ENCODE peak calls at places on chromosomes 16 and 17, in ten cellular contexts. P is stomach, B is sigmoid colon, Y is transverse colon, G is A549, X is tibial nerve, Z is uterus, L is spleen, T is body of pancreas, Q is Peyer's patch. D is an unnamed sample.

GRCh38 chr16:27245276-27246231 is 23.0 kb downstream of the NSMCE1 start:
- DNase-seq in Z (peak; percentile 81), X (no peak), Y (no peak), B (peak; percentile 89), G (peak; percentile 65), L (no peak), P (no peak), Q (no peak), T (no peak), D (no peak)

GRCh38 chr17:45364531-45365390 is 47.9 kb upstream of the MAP3K14 start:
- DNase-seq in X (peak; percentile 9), P (no peak), Y (no peak), G (no peak), L (peak; percentile 60), Q (no peak), B (peak; percentile 56), T (no peak), Z (no peak), D (no peak)

GRCh38 chr17:2068589-2069051 is 13.7 kb downstream of the HIC1 start:
- DNase-seq in P (no peak), Q (peak; percentile 56), G (no peak), L (peak; percentile 82), B (no peak), T (no peak), Z (no peak), X (no peak), Y (no peak), D (no peak)

GRCh38 chr16:61243954-61244353 is 792.3 kb downstream of the CDH8 start:
- DNase-seq in T (no peak), X (no peak), Z (no peak), G (no peak), P (no peak), Y (no peak), Q (no peak), L (no peak), B (no peak), D (no peak)

GRCh38 chr17:44115585-44116415 is 7.6 kb downstream of the HDAC5 start:
- DNase-seq in T (no peak), Z (peak; percentile 63), Y (no peak), Q (no peak), X (no peak), G (peak; percentile 81), L (no peak), B (no peak), P (no peak), D (peak; percentile 48)

GRCh38 chr17:522912-523311 is 170.3 kb upstream of the RPH3AL start:
- DNase-seq in X (no peak), L (no peak), Y (no peak), Z (no peak), Q (no peak), T (no peak), G (no peak), P (no peak), B (no peak), D (no peak)

GRCh38 chr16:29906520-29907244 is 6.4 kb downstream of the ASPHD1 start:
- DNase-seq in Y (no peak), P (no peak), L (peak; percentile 38), B (no peak), Z (no peak), T (no peak), G (no peak), X (no peak), Q (no peak), D (no peak)

GRCh38 chr16:70746708-70747424 is 54.1 kb downstream of the VAC14 start:
- DNase-seq in P (peak; percentile 85), B (peak; percentile 92), G (peak; percentile 91), X (no peak), L (no peak), T (peak; percentile 89), Q (peak; percentile 81), Y (peak; percentile 82), Z (peak; percentile 76), D (peak; percentile 74)

DNA sequence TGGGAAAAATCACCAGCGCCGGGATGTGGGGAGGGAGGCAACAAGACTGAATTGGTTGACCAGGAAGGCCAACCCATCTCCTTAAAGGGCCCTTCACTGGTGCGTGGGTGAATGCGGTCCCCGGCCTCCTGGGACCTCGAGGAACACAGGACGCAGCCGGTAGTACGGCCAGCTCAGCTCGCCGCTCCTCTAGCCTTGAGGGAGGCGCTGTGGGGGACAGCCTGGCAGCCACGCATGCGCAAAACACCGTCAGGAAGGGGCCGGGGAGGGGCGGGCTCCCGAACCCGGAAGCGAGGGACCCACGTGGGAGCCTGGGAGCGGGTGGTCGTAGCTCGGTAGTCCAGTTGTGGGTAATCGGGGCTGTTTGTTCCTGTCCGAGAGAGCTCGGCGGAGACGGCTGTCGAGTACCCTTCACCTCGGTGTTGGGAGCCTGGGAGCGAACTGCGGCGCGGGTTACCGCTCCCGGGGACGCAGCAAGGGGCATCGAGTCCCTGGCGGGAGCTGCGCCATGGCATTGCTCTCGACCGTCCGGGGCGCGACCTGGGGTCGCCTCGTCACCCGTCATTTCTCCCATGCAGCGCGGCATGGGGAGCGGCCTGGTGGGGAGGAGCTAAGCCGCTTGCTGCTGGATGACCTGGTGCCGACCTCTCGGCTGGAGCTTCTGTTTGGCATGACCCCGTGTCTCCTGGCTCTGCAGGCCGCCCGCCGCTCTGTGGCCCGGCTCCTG is at the start of gene MRM1:
- DNase-seq in T (peak; percentile 96), Z (peak; percentile 92), Q (peak; percentile 94), L (peak; percentile 97), B (peak; percentile 96), G (peak; percentile 89), X (peak; percentile 79), P (peak; percentile 94), Y (peak; percentile 95), D (peak; percentile 92)
- TF ChIP-seq POLR2A in T (peak; percentile 86), Z (peak; percentile 50), Q (peak; percentile 48), L (peak; percentile 49), B (peak; percentile 73), G (peak; percentile 97), X (peak; percentile 58), P (no peak), Y (peak; percentile 77), D (peak; percentile 40)

GRCh38 chr17:17143501-17143900 is 62.6 kb downstream of the PLD6 start:
- DNase-seq in Q (no peak), B (no peak), T (no peak), X (no peak), P (no peak), L (no peak), G (no peak), Z (no peak), Y (no peak), D (no peak)

GRCh38 chr17:17142556-17142955 is 63.6 kb downstream of the PLD6 start:
- DNase-seq in Q (no peak), Z (no peak), G (no peak), B (no peak), P (no peak), L (no peak), T (no peak), Y (no peak), X (no peak), D (no peak)

GRCh38 chr17:17144916-17145665 is 61.0 kb downstream of the PLD6 start:
- DNase-seq in L (no peak), T (no peak), Z (no peak), Q (no peak), X (no peak), Y (no peak), B (no peak), G (no peak), P (no peak), D (no peak)

GRCh38 chr17:17141860-17142552 is 64.1 kb downstream of the PLD6 start:
- DNase-seq in L (no peak), P (no peak), G (peak; percentile 85), Z (peak; percentile 37), X (no peak), Q (no peak), T (no peak), Y (no peak), B (peak; percentile 78), D (no peak)

GRCh38 chr17:17144061-17144460 is 62.1 kb downstream of the PLD6 start:
- DNase-seq in Q (no peak), Z (no peak), L (no peak), Y (no peak), X (no peak), B (no peak), T (no peak), P (no peak), G (no peak), D (no peak)
- H3K4me3 ChIP-seq in Q (no peak overlapping the region), Z (no peak overlapping the region), L (no peak overlapping the region), Y (no peak overlapping the region), X (no peak overlapping the region), B (no peak overlapping the region), T (no peak overlapping the region), P (no peak overlapping the region), G (no peak overlapping the region), D (no peak overlapping the region)

DNA sequence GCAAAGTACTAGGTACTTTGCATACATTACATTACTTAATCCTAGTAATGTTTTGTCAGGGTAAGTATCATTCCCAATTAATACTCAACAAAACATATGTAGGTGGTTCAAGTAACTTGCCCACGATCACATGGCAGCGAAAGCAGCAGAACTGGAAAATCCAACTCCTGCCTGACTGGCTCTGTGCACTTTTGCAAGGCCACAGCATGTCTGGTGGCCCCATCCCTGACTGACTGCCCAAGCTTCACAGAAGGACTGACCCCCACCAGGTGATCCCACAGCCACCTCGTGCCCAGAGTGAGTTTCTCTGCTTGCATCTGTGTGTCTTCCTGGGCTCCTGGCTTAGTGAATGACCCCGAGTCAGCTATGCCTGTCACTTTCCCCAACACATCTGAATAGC is 11.4 kb downstream of the CNP start:
- DNase-seq in P (peak; percentile 62), X (no peak), L (peak; percentile 33), Q (no peak), T (peak; percentile 54), Z (no peak), G (no peak), Y (no peak), B (no peak), D (no peak)
- TF ChIP-seq POLR2A in P (no peak), X (no peak), L (no peak), Q (no peak), T (no peak), Z (no peak), G (no peak), Y (no peak), B (no peak), D (no peak)

GRCh38 chr17:42075789-42076188 is 22.5 kb downstream of the ZNF385C start:
- DNase-seq in B (no peak), P (no peak), Y (no peak), L (no peak), Z (no peak), X (no peak), G (no peak), Q (no peak), T (no peak), D (no peak)

GRCh38 chr17:42072323-42073187 is 22.2 kb upstream of the C17orf113 start:
- DNase-seq in Z (no peak), P (peak; percentile 48), T (peak; percentile 47), L (no peak), Q (no peak), Y (no peak), B (no peak), X (no peak), G (peak; percentile 33), D (no peak)

GRCh38 chr17:42067371-42068180 is 17.2 kb upstream of the C17orf113 start:
- DNase-seq in Q (peak; percentile 76), L (peak; percentile 88), X (peak; percentile 66), Z (peak; percentile 75), Y (peak; percentile 77), B (peak; percentile 75), T (peak; percentile 65), P (peak; percentile 74), G (peak; percentile 79), D (peak; percentile 80)

GRCh38 chr17:42068979-42069378 is 18.6 kb upstream of the C17orf113 start:
- DNase-seq in Y (no peak), Z (no peak), G (no peak), T (no peak), P (no peak), Q (no peak), L (no peak), X (no peak), B (no peak), D (no peak)

DNA sequence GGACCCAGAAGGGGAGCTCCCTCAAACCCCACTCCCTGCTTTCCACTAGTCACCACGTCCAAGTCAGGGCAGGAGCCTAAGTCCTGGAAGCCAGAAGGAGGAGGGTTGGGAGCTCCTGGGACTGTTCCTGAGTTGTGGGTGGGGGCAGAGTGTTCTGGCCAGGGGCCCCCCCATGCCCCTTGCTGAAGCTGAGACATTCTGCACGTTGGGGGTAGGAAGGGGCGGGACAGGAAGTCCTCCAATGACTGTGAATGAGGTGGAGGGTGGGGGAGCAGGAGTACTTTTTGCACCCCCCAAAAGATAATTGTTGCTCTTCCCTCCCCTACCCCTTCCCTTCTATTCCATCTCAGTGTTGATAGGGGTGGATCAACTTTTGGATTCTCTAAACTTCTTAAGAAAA is 21.4 kb upstream of the C17orf113 start:
- DNase-seq in G (no peak), X (no peak), Q (no peak), Z (no peak), P (no peak), Y (no peak), T (no peak), B (no peak), L (no peak), D (no peak)
- H3K4me3 ChIP-seq in G (peak overlapping the region; percentile 44), X (no peak overlapping the region), Q (peak overlapping the region; percentile 41), Z (no peak overlapping the region), P (peak overlapping the region; percentile 40), Y (no peak overlapping the region), T (no peak overlapping the region), B (no peak overlapping the region), L (no peak overlapping the region), D (peak overlapping the region; percentile 51)

D was measured in gastrocnemius medialis.